ENCODE peak calls at places on chromosome 1, in four cellular contexts. N, S, F and B are unnamed samples.

GRCh38 chr1:1197551-1198422 is 8.6 kb downstream of the TNFRSF18 start:
- DNase-seq in N (no peak), S (no peak), F (no peak), B (no peak)

GRCh38 chr1:22363403-22364325 is 88.0 kb upstream of the ZBTB40 start:
- DNase-seq in S (no peak), F (no peak), N (no peak), B (no peak)

GRCh38 chr1:60727553-60727952 is 354.8 kb upstream of the NFIA start:
- DNase-seq in N (no peak), S (no peak), F (no peak), B (no peak)

GRCh38 chr1:56502700-56503245 is 76.6 kb downstream of the PLPP3 start:
- DNase-seq in N (no peak), F (peak; percentile 37), S (peak; percentile 62), B (no peak)

GRCh38 chr1:69305621-69306020 is 262.1 kb upstream of the LRRC7 start:
- DNase-seq in N (no peak), F (peak; percentile 2), S (no peak), B (no peak)

GRCh38 chr1:147225193-147225730 is at the start of gene FMO5:
- DNase-seq in S (peak; percentile 60), F (no peak), N (no peak), B (peak; percentile 74)

GRCh38 chr1:156444407-156445001 is 56.1 kb downstream of the MEF2D start:
- DNase-seq in S (no peak), N (no peak), F (peak; percentile 52), B (peak; percentile 66)

GRCh38 chr1:70353641-70354331 is 736 bp downstream of the ANKRD13C start:
- DNase-seq in F (peak; percentile 18), N (peak; percentile 13), S (peak; percentile 26), B (peak; percentile 47)

GRCh38 chr1:17735791-17736190 is 19.3 kb upstream of the ACTL8 start:
- DNase-seq in N (no peak), F (no peak), S (no peak), B (no peak)

GRCh38 chr1:150999051-150999674 is 7.5 kb downstream of the MINDY1 start:
- DNase-seq in S (peak; percentile 67), F (no peak), N (no peak), B (no peak)

GRCh38 chr1:157968503-157968902 is 24.9 kb upstream of the KIRREL1 start:
- DNase-seq in S (no peak), F (no peak), N (no peak), B (no peak)

GRCh38 chr1:22841754-22842370 is 130.8 kb downstream of the LACTBL1 start:
- DNase-seq in S (no peak), F (no peak), N (no peak), B (no peak)

GRCh38 chr1:224065455-224065854 is 48.5 kb upstream of the FBXO28 start:
- DNase-seq in S (no peak), F (no peak), N (no peak), B (no peak)

GRCh38 chr1:92949937-92950817 is 11.1 kb downstream of the DIPK1A start:
- DNase-seq in N (no peak), S (no peak), F (no peak), B (no peak)

GRCh38 chr1:220046052-220046930 is at the start of gene EPRS1:
- DNase-seq in S (peak; percentile 97), F (peak; percentile 93), N (peak; percentile 98), B (peak; percentile 95)

GRCh38 chr1:15962176-15962575 is 13.7 kb downstream of the ZBTB17 start:
- DNase-seq in N (no peak), S (no peak), F (no peak), B (no peak)

GRCh38 chr1:160629286-160630210 is 17.3 kb downstream of the SLAMF1 start:
- DNase-seq in N (no peak), F (no peak), S (no peak), B (no peak)

GRCh38 chr1:64348887-64349648 is 120.9 kb upstream of the CACHD1 start:
- DNase-seq in S (no peak), F (no peak), N (no peak), B (no peak)

GRCh38 chr1:34885405-34886247 is 26.1 kb upstream of the SMIM12 start:
- DNase-seq in S (peak; percentile 83), N (no peak), F (no peak), B (no peak)

GRCh38 chr1:110477041-110477440 is 26.1 kb downstream of the PROK1 start:
- DNase-seq in S (peak; percentile 42), N (no peak), F (peak; percentile 13), B (no peak)

GRCh38 chr1:245031041-245031440 is 123.7 kb upstream of the KIF26B start:
- DNase-seq in F (no peak), N (no peak), S (no peak), B (no peak)

GRCh38 chr1:97581614-97582051 is 339.2 kb downstream of the DPYD start:
- DNase-seq in N (no peak), S (no peak), F (no peak), B (no peak)

GRCh38 chr1:157044326-157044725 is 1.2 kb downstream of the ARHGEF11 start:
- DNase-seq in S (no peak), F (no peak), N (no peak), B (no peak)

GRCh38 chr1:92483442-92484170 is 3.1 kb downstream of the GFI1 start:
- DNase-seq in N (no peak), F (no peak), S (no peak), B (no peak)

GRCh38 chr1:9344426-9345200 is 51.9 kb downstream of the SPSB1 start:
- DNase-seq in F (no peak), N (no peak), S (no peak), B (no peak)

GRCh38 chr1:21451981-21452411 is 12.1 kb downstream of the NBPF3 start:
- DNase-seq in N (no peak), S (no peak), F (no peak), B (no peak)

GRCh38 chr1:180252638-180253536 is 22.8 kb downstream of the LHX4 start:
- DNase-seq in S (peak; percentile 87), N (peak; percentile 37), F (peak; percentile 51), B (peak; percentile 83)

GRCh38 chr1:185843297-185843869 is 109.2 kb downstream of the HMCN1 start:
- DNase-seq in F (no peak), N (no peak), S (no peak), B (no peak)

GRCh38 chr1:178094752-178095645 is 1.1 kb downstream of the RASAL2 start:
- DNase-seq in S (no peak), F (no peak), N (no peak), B (no peak)

GRCh38 chr1:164472841-164473240 is 86.1 kb upstream of the PBX1 start:
- DNase-seq in F (no peak), S (no peak), N (no peak), B (no peak)

GRCh38 chr1:243325305-243325890 is 69.6 kb downstream of the SDCCAG8 start:
- DNase-seq in S (peak; percentile 54), F (peak; percentile 39), N (no peak), B (peak; percentile 39)

GRCh38 chr1:24578846-24579245 is 23.0 kb downstream of the NCMAP start:
- DNase-seq in S (no peak), F (no peak), N (no peak), B (no peak)

GRCh38 chr1:67227196-67227595 is 60.9 kb downstream of the IL23R start:
- DNase-seq in S (no peak), N (no peak), F (no peak), B (no peak)

GRCh38 chr1:27343639-27344025 is 1.8 kb downstream of the SYTL1 start:
- DNase-seq in N (no peak), S (no peak), F (no peak), B (no peak)
- TF ChIP-seq SP1 in N (no peak), S (no peak), F (no peak), B (no peak)

GRCh38 chr1:204591473-204592090 is 75.4 kb downstream of the MDM4 start:
- DNase-seq in F (no peak), N (no peak), S (no peak), B (no peak)
- TF ChIP-seq FOXK2 in F (no peak), N (no peak), S (no peak), B (no peak)

DNA sequence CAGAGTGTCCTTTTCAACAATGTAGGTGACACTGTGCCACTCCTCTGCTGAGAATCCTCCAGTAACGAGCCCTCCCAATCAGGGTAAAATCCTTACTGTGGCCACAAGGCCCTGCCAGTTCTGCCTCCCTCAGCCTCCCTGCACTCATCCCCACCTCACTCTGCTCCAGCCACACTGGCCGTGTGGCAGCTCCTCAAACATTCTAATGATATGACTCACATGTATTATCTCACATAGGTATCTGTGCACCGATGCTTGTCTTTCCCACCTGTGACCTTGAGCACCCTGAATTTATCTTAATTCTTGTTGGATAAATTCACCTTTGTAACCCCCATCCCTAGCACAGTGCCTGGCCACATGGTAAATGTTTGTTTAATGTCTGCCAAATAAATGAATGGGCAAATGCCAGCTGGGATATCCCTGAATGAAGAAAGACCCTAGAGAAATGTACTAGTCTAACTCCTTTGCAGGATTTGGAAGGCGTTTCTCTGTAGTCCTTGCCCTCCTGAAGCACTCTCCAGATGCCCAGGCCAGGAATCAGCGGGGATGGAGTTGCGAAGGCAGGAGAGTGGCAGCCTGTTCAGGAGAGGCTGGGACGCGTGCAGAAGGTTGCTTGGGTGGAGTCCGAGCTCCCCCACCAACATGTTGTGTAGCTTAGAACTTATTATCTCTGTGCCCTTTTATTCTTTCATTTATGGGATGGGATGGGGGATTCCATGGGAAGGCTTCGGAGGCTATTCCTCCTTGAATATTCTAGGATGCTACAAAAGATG is 106.0 kb downstream of the TMEM53 start:
- DNase-seq in S (no peak), F (peak; percentile 58), N (no peak), B (no peak)
- TF ChIP-seq SP1 in S (no peak), F (no peak), N (no peak), B (no peak)

DNA sequence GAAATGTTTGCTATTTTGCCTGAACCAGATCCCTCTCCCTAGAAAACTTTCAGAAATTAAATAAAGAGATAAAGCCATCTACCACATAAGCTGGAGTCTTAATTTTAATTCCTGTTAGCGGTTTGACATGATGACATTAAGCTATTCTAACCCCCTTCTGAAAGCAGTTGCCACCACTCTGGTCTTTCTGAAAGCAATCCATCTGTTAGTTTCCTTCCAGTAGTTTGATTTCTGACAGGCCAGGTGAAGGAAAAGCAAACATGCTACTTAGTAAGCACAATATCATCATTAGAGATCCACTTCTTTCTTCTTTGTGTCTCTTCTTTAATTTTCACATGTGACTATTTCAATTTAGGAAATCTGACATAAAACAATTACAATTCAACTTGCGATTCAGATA is 39.9 kb downstream of the RGL1 start:
- DNase-seq in N (peak; percentile 9), F (no peak), S (no peak), B (no peak)
- TF ChIP-seq FOXK2 in N (no peak), F (no peak), S (no peak), B (no peak)

GRCh38 chr1:210626341-210626740 is 297.6 kb downstream of the HHAT start:
- DNase-seq in F (no peak), S (no peak), N (no peak), B (no peak)
- TF ChIP-seq SP1 in F (no peak), S (no peak), N (no peak), B (no peak)

GRCh38 chr1:227314014-227314848 is 4.1 kb downstream of the CDC42BPA start:
- DNase-seq in N (no peak), F (no peak), S (no peak), B (no peak)
- TF ChIP-seq FOXK2 in N (no peak), F (no peak), S (no peak), B (no peak)